ENCODE peak calls at places on chromosomes 12 and 14, in six cellular contexts. H is upper lobe of right lung, F is A549, Q is HepG2, A is left lung, P is suprapubic skin. K is an unnamed sample.
A peak's percentile ranks its signal among the peaks of the same experiment; 100 is the strongest.

GRCh38 chr14:50084666-50085065 is 31.7 kb downstream of the VCPKMT start:
- DNase-seq in H (no peak), F (no peak), Q (no peak), A (no peak), P (no peak), K (no peak)

GRCh38 chr12:19248929-19249602 is 119.5 kb downstream of the PLEKHA5 start:
- DNase-seq in H (no peak), F (peak; percentile 30), Q (no peak), A (no peak), P (no peak), K (no peak)

GRCh38 chr14:79363291-79363690 is 848.0 kb downstream of the DIO2 start:
- DNase-seq in H (no peak), F (no peak), Q (no peak), A (no peak), P (no peak), K (no peak)

GRCh38 chr12:118783703-118784102 is 197.6 kb upstream of the SRRM4 start:
- DNase-seq in H (no peak), F (no peak), Q (no peak), A (no peak), P (no peak), K (no peak)

GRCh38 chr14:94110552-94111181 is at the start of gene IFI27:
- DNase-seq in H (no peak), F (no peak), Q (no peak), A (no peak), P (peak; percentile 75), K (no peak)

GRCh38 chr12:89414322-89414721 is 62.0 kb upstream of the DUSP6 start:
- DNase-seq in H (no peak), F (no peak), Q (no peak), A (no peak), P (no peak), K (no peak)

GRCh38 chr12:49089831-49090773 is 4.5 kb downstream of the DHH start:
- DNase-seq in H (peak; percentile 71), F (peak; percentile 72), Q (no peak), A (peak; percentile 85), P (no peak), K (peak; percentile 87)

GRCh38 chr14:104967144-104967413 is 11.1 kb downstream of the AHNAK2 start:
- DNase-seq in H (no peak), F (no peak), Q (no peak), A (peak; percentile 80), P (no peak), K (no peak)

GRCh38 chr12:47383942-47384341 is 304.2 kb upstream of the AMIGO2 start:
- DNase-seq in H (no peak), F (peak; percentile 85), Q (no peak), A (no peak), P (no peak), K (no peak)

GRCh38 chr12:125633686-125634085 is 568.5 kb downstream of the AACS start:
- DNase-seq in H (no peak), F (no peak), Q (no peak), A (no peak), P (no peak), K (no peak)

GRCh38 chr14:26370118-26370517 is 227.7 kb downstream of the NOVA1 start:
- DNase-seq in H (no peak), F (no peak), Q (no peak), A (no peak), P (no peak), K (no peak)

GRCh38 chr14:54219281-54220121 is 177.3 kb upstream of the CDKN3 start:
- DNase-seq in H (no peak), F (no peak), Q (no peak), A (no peak), P (no peak), K (no peak)

GRCh38 chr12:116892318-116892717 is 11.1 kb upstream of the HRK start:
- DNase-seq in H (no peak), F (peak; percentile 50), Q (no peak), A (no peak), P (no peak), K (no peak)

GRCh38 chr12:109538191-109538863 is 35.0 kb downstream of the MMAB start:
- DNase-seq in H (no peak), F (no peak), Q (no peak), A (no peak), P (no peak), K (peak; percentile 10)

GRCh38 chr14:104687601-104688504 is 1.6 kb upstream of the INF2 start:
- DNase-seq in H (peak; percentile 95), F (peak; percentile 94), Q (peak; percentile 84), A (peak; percentile 93), P (no peak), K (peak; percentile 95)

GRCh38 chr14:90508073-90508472 is 111.2 kb downstream of the CALM1 start:
- DNase-seq in H (no peak), F (no peak), Q (no peak), A (peak; percentile 72), P (no peak), K (no peak)

GRCh38 chr12:3698218-3698974 is 54.5 kb downstream of the CRACR2A start:
- DNase-seq in H (no peak), F (peak; percentile 32), Q (no peak), A (no peak), P (no peak), K (no peak)

GRCh38 chr12:65690477-65690876 is 133.8 kb upstream of the HMGA2 start:
- DNase-seq in H (no peak), F (no peak), Q (no peak), A (no peak), P (no peak), K (no peak)

DNA sequence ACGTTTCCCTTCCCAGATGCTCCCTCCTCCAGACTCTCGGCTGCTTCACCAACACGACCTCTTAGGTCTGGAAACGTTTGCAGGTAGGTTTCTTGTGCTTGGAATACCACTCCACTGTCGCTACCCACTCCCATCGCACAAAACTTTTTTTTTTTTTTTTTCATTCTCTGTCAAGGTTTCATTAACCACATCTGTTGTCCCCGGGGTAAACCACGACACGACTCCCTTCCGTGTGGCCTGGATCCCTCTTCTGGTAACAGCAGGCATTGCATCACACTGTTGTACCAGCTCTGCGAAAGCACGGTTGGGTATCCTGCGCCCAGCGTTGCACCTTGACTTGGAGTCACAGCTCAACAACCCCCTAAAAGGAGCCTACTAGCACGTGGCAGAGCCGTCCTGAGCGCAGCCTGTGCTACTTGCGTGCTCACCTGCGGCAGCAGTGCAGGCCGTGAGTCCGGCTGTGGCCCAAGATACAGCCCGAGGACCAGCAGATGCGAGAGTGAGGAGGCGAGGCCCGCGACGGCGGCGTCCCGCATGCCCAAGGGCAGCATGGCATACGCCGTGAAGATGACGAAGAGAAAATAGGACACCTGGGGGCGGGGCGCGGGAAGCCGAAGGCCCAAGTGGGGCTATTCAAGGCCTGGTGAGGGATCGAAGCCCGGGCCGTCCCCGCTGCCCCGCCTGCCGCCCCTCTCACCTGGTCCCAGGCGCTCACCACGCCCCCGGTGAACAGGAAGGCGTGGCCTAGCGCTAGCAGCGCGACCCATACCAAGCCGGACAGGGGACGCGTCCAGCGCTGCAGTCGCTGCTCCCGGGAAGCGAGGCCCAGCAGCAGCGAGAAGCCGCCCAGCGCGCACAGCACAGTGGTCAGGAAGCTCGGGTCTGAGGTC is 2.5 kb downstream of the ADCY4 start:
- DNase-seq in H (peak; percentile 82), F (peak; percentile 71), Q (peak; percentile 86), A (peak; percentile 92), P (peak; percentile 89), K (peak; percentile 87)
- H3K4me3 ChIP-seq in H (peak overlapping the region; percentile 37), F (no peak overlapping the region), Q (peak overlapping the region; percentile 70), A (peak overlapping the region; percentile 19), P (peak overlapping the region; percentile 28), K (peak overlapping the region; percentile 56)

DNA sequence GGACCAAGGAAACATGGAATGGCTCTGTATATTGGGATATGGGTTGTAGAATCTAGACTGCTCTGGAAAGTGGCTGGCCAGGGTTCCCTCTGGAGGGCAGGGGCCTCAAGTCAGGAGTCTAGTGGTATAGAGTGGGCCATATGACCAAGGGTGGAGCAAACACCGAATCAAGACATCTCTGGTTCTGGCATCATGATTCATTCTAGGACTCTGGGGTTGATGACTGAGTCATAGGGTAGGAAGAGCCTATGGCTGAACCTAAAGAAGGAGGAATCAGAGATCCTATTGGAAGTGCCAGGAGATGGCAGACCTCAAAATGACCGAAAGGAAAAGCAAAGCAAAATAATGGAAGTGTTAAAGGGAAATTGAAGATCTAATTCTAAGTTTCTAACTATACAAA is 356.4 kb upstream of the PRICKLE1 start:
- DNase-seq in H (no peak), F (no peak), Q (no peak), A (no peak), P (no peak), K (no peak)
- H3K27ac ChIP-seq in H (no peak overlapping the region), F (no peak overlapping the region), Q (no peak overlapping the region), A (no peak overlapping the region), P (no peak overlapping the region), K (no peak overlapping the region)

DNA sequence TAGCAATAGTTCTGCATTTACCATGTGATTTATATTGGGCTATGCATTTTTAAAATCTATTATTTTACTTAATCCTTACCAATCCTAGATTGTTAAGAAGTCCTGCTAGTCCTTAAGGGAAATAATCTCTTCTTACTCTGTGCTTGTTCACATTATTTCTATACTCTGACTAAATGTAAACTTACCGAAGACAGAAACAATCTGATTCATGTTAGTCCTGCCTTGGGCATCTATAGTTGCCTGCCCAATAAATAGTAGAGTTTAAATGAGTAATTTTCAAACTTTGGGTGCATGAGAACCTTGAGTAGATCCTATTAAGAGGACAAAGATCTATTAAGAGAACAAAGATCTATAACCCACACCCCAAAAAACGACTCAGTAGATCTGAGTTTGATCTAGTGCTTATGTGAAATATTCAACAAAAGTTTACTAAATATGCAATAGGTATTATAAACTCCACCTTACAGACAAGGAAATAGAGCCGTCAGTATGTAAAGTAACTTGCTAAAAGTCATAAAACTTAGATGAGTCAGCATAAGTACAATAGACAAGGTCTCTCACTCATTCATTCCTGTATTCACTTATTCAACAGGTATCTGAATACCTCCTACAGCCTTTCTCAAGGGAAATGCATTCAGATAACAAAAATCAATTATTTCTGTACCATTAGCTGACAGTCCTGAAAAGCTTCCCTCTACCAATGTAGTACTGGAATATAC is 127.6 kb downstream of the PAWR start:
- DNase-seq in H (no peak), F (no peak), Q (no peak), A (no peak), P (no peak), K (no peak)
- H3K4me3 ChIP-seq in H (no peak overlapping the region), F (no peak overlapping the region), Q (no peak overlapping the region), A (no peak overlapping the region), P (no peak overlapping the region), K (no peak overlapping the region)

GRCh38 chr12:75721231-75721641 is 209.8 kb upstream of the KRR1 start:
- DNase-seq in H (no peak), F (no peak), Q (no peak), A (no peak), P (no peak), K (no peak)

GRCh38 chr12:75720807-75721206 is 209.4 kb upstream of the KRR1 start:
- DNase-seq in H (no peak), F (no peak), Q (no peak), A (no peak), P (no peak), K (no peak)

GRCh38 chr12:75722714-75723200 is 211.3 kb upstream of the KRR1 start:
- DNase-seq in H (no peak), F (peak; percentile 83), Q (peak; percentile 67), A (no peak), P (no peak), K (no peak)

GRCh38 chr12:75724913-75725312 is 213.5 kb upstream of the KRR1 start:
- DNase-seq in H (no peak), F (peak; percentile 80), Q (peak; percentile 83), A (no peak), P (no peak), K (no peak)

DNA sequence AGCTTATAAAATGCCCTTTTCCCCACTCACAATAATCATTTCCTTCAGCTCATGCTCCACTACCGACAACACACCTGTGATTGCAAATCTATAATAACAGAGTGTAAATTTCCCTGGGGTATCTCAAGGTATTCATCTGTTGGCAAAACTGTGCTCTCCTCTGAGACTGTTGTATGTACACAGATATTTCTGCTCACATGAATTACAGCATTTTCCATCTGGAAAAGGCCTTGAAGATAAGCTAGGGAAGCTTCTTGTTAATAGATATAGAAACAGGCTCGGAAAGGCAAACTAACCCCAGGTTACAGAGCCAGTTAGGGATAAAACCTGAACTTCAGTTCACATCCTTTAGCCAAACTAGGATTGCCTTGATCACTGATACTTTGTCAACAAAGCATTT is 210.4 kb upstream of the KRR1 start:
- DNase-seq in H (no peak), F (no peak), Q (no peak), A (no peak), P (no peak), K (no peak)
- H3K27ac ChIP-seq in H (peak overlapping the region; percentile 75), F (peak overlapping the region; percentile 86), Q (peak overlapping the region; percentile 48), A (peak overlapping the region; percentile 54), P (peak overlapping the region; percentile 66), K (no peak overlapping the region)